ENCODE peak calls at places on chromosomes 11 and 22, in eight cellular contexts. R is AG04450, C is AG09309, L is GM06990, Z is IMR-90, V is lower leg skin, Y is cardiac fibroblast, K is sigmoid colon. F is an unnamed sample.

GRCh38 chr11:128492903-128493569 is 94.3 kb downstream of the ETS1 start:
- DNase-seq in R (no peak), C (no peak), L (no peak), Z (no peak), V (no peak), Y (no peak), K (no peak), F (no peak)

GRCh38 chr11:83070878-83071640 is 638 bp downstream of the RAB30 start:
- DNase-seq in R (no peak), C (no peak), L (no peak), Z (peak; percentile 26), V (no peak), Y (peak; percentile 38), K (peak; percentile 85), F (no peak)

GRCh38 chr11:16832193-16832539 is 93.7 kb downstream of the C11orf58 start:
- DNase-seq in R (no peak), C (no peak), L (no peak), Z (no peak), V (no peak), Y (no peak), K (no peak), F (no peak)

GRCh38 chr22:11629661-11630385 is 3898.2 kb upstream of the OR11H1 start:
- DNase-seq in R (no peak), C (no peak), L (no peak), Z (no peak), V (no peak), Y (no peak), K (no peak), F (no peak)

GRCh38 chr11:15705886-15706285 is 591.2 kb downstream of the INSC start:
- DNase-seq in R (no peak), C (no peak), L (no peak), Z (peak; percentile 30), V (no peak), Y (no peak), K (no peak), F (no peak)

GRCh38 chr11:134410766-134411165 is 1.3 kb downstream of the B3GAT1 start:
- DNase-seq in R (no peak), C (no peak), L (no peak), Z (no peak), V (no peak), Y (no peak), K (no peak), F (no peak)

GRCh38 chr11:119493712-119494111 is 70.7 kb upstream of the THY1 start:
- DNase-seq in R (no peak), C (no peak), L (no peak), Z (peak; percentile 25), V (no peak), Y (no peak), K (no peak), F (peak; percentile 81)

GRCh38 chr11:44244649-44245308 is 65.2 kb downstream of the ALX4 start:
- DNase-seq in R (no peak), C (no peak), L (no peak), Z (peak; percentile 43), V (no peak), Y (peak; percentile 38), K (peak; percentile 20), F (no peak)

GRCh38 chr22:45336971-45337431 is 27.3 kb downstream of the FAM118A start:
- DNase-seq in R (no peak), C (no peak), L (no peak), Z (no peak), V (peak; percentile 94), Y (peak; percentile 78), K (peak; percentile 87), F (no peak)

GRCh38 chr11:123601136-123601535 is 53.3 kb downstream of the SCN3B start:
- DNase-seq in R (no peak), C (peak; percentile 58), L (no peak), Z (peak; percentile 73), V (no peak), Y (peak; percentile 62), K (no peak), F (peak; percentile 35)

GRCh38 chr11:78660451-78660850 is 85.8 kb upstream of the NARS2 start:
- DNase-seq in R (no peak), C (no peak), L (no peak), Z (no peak), V (peak; percentile 45), Y (no peak), K (no peak), F (peak; percentile 37)

GRCh38 chr11:38824573-38824972 is 2226.5 kb upstream of the RAG2 start:
- DNase-seq in R (no peak), C (no peak), L (no peak), Z (peak; percentile 19), V (no peak), Y (peak; percentile 20), K (no peak), F (peak; percentile 39)

GRCh38 chr11:16843307-16843706 is 104.9 kb downstream of the C11orf58 start:
- DNase-seq in R (no peak), C (no peak), L (no peak), Z (no peak), V (no peak), Y (no peak), K (no peak), F (peak; percentile 47)

GRCh38 chr11:7688238-7688826 is 15.0 kb upstream of the CYB5R2 start:
- DNase-seq in R (no peak), C (no peak), L (no peak), Z (peak; percentile 31), V (no peak), Y (peak; percentile 59), K (no peak), F (peak; percentile 45)

GRCh38 chr22:26995222-26995621 is 337.8 kb downstream of the MIAT start:
- DNase-seq in R (no peak), C (no peak), L (no peak), Z (no peak), V (no peak), Y (peak; percentile 11), K (peak; percentile 84), F (no peak)

GRCh38 chr11:44094260-44094868 is 1.1 kb upstream of the EXT2 start:
- DNase-seq in R (peak; percentile 63), C (peak; percentile 52), L (no peak), Z (peak; percentile 81), V (peak; percentile 95), Y (peak; percentile 88), K (peak; percentile 91), F (peak; percentile 88)

GRCh38 chr11:12377106-12377823 is at the start of gene PARVA:
- DNase-seq in R (peak; percentile 47), C (peak; percentile 41), L (no peak), Z (peak; percentile 81), V (peak; percentile 93), Y (peak; percentile 91), K (peak; percentile 88), F (peak; percentile 71)

GRCh38 chr11:117492578-117493251 is 165.1 kb downstream of the CEP164 start:
- DNase-seq in R (no peak), C (no peak), L (no peak), Z (no peak), V (no peak), Y (no peak), K (no peak), F (no peak)
- H3K4me3 ChIP-seq in R (no peak overlapping the region), C (no peak overlapping the region), L (no peak overlapping the region), Z (no peak overlapping the region), V (no peak overlapping the region), Y (no peak overlapping the region), K (no peak overlapping the region), F (no peak overlapping the region)

DNA sequence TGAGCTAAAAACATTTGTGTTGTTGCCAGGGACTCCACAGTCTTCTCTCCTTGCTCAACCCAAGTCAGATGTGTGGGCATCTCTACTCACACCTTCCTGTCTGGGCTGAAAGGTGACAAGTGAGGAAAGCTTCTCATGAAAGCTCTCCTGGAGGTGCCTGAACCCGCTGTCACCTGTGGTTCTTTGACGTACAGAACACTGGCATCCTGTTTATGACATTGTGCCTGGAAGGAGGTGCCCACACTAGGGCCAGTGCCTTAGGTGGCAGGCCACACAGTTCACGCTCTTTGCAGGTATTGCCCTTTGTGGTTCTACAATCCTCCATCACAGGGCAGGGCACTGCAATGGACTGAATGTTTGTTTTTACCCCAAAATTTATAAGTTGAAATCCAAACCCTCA is 108.5 kb downstream of the CD44 start:
- DNase-seq in R (no peak), C (no peak), L (no peak), Z (no peak), V (no peak), Y (no peak), K (no peak), F (no peak)
- TF ChIP-seq CTCF in R (no peak), C (no peak), L (no peak), Z (no peak), V (no peak), Y (no peak), K (no peak), F (no peak)

DNA sequence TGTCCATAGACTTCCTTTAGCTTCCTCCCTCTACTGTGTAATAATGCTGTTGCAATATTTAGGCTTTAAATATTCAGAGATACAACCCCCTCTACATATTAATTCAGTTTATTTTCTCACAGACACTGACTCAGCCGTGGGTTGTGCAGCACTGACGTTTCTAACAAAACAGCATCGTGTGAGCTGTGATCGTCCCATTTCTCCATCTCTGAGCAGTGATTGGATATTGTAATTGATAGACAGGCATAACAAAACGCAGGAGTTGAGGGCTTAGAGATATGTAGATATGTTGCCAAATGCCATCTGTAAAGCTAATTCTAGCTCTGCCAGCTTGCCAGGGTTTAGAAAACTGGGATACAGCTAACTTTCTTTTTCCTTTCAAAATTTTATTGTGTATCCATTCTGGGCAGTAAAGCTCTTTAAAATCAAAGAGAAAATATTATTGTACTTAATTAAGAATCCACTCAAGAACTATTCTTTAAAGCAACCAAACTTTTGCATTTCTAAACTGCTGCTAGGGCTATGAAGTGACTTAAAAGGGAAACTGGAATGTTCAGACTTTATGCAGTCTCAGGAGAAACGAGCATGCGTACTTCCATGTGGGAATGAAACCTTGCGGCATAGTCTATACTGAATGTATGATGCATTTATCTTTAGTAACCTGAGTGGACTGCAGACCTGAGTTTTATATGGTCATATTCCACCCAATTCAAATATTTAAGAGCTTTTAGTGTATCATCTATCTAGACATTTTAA is 22.7 kb downstream of the BTBD10 start:
- DNase-seq in R (peak; percentile 80), C (peak; percentile 87), L (no peak), Z (peak; percentile 97), V (no peak), Y (peak; percentile 94), K (no peak), F (peak; percentile 92)
- H3K4me3 ChIP-seq in R (peak overlapping the region; percentile 23), C (peak overlapping the region; percentile 22), L (no peak overlapping the region), Z (peak overlapping the region; percentile 17), V (no peak overlapping the region), Y (peak overlapping the region; percentile 9), K (peak overlapping the region; percentile 4), F (no peak overlapping the region)

GRCh38 chr11:67043572-67044329 is 12.9 kb upstream of the RHOD start:
- DNase-seq in R (no peak), C (no peak), L (no peak), Z (peak; percentile 18), V (no peak), Y (no peak), K (no peak), F (no peak)

GRCh38 chr11:67041602-67042001 is 15.0 kb upstream of the RHOD start:
- DNase-seq in R (no peak), C (no peak), L (no peak), Z (no peak), V (no peak), Y (no peak), K (no peak), F (no peak)

GRCh38 chr11:67044496-67044895 is 12.2 kb upstream of the RHOD start:
- DNase-seq in R (no peak), C (no peak), L (no peak), Z (peak; percentile 22), V (no peak), Y (no peak), K (no peak), F (no peak)

GRCh38 chr11:67045314-67045713 is 11.3 kb upstream of the RHOD start:
- DNase-seq in R (peak; percentile 69), C (peak; percentile 54), L (peak; percentile 56), Z (peak; percentile 95), V (no peak), Y (peak; percentile 76), K (no peak), F (peak; percentile 94)

GRCh38 chr11:67040147-67040546 is 16.5 kb upstream of the RHOD start:
- DNase-seq in R (no peak), C (no peak), L (no peak), Z (no peak), V (no peak), Y (no peak), K (no peak), F (no peak)
- TF ChIP-seq CTCF in R (no peak), C (no peak), L (no peak), Z (no peak), V (no peak), Y (no peak), K (no peak), F (no peak)